ENCODE peak calls at places on chromosome 10, in four cellular contexts. U is left lung, Z is NCI-H1092, R is skeletal muscle cell. V is an unnamed sample.

GRCh38 chr10:132947843-132948242 is 5.5 kb upstream of the CFAP46 start:
- DNase-seq in U (no peak), Z (no peak), R (no peak), V (no peak)

GRCh38 chr10:3151889-3152565 is 20.6 kb downstream of the PITRM1 start:
- DNase-seq in U (peak), Z (no peak), R (no peak), V (no peak)

GRCh38 chr10:34031410-34031809 is 696.9 kb upstream of the NRP1 start:
- DNase-seq in U (no peak), Z (no peak), R (peak), V (no peak)

GRCh38 chr10:126921974-126922525 is 16.8 kb downstream of the DOCK1 start:
- DNase-seq in U (no peak), Z (no peak), R (peak), V (no peak)

GRCh38 chr10:60427148-60427547 is 37.5 kb upstream of the ANK3 start:
- DNase-seq in U (no peak), Z (no peak), R (no peak), V (no peak)

GRCh38 chr10:8213735-8214134 is 159.2 kb downstream of the GATA3 start:
- DNase-seq in U (no peak), Z (no peak), R (no peak), V (no peak)

GRCh38 chr10:124708922-124709520 is 35.2 kb downstream of the FAM53B start:
- DNase-seq in U (no peak), Z (no peak), R (no peak), V (no peak)

GRCh38 chr10:47034511-47035051 is 123.4 kb downstream of the PTPN20 start:
- DNase-seq in U (peak), Z (no peak), R (no peak), V (no peak)

GRCh38 chr10:18020523-18020922 is 68.8 kb downstream of the SLC39A12 start:
- DNase-seq in U (no peak), Z (no peak), R (no peak), V (no peak)

GRCh38 chr10:101725843-101726242 is 30.9 kb upstream of the FBXW4 start:
- DNase-seq in U (no peak), Z (no peak), R (no peak), V (no peak)

GRCh38 chr10:61835909-61836232 is 65.6 kb upstream of the ARID5B start:
- DNase-seq in U (no peak), Z (no peak), R (no peak), V (no peak)

GRCh38 chr10:133309111-133309719 is 501 bp downstream of the ZNF511 start:
- DNase-seq in U (peak), Z (peak), R (peak), V (peak)

GRCh38 chr10:113273151-113273876 is 279.5 kb upstream of the HABP2 start:
- DNase-seq in U (peak), Z (no peak), R (no peak), V (no peak)

GRCh38 chr10:130174343-130174742 is 38.2 kb downstream of the GLRX3 start:
- DNase-seq in U (no peak), Z (no peak), R (no peak), V (no peak)

GRCh38 chr10:117548191-117548668 is 5.7 kb downstream of the EMX2 start:
- DNase-seq in U (no peak), Z (no peak), R (no peak), V (no peak)

GRCh38 chr10:101132636-101133473 is 1.8 kb downstream of the TLX1 start:
- DNase-seq in U (no peak), Z (no peak), R (no peak), V (no peak)

GRCh38 chr10:99973190-99973589 is 36.6 kb downstream of the DNMBP start:
- DNase-seq in U (no peak), Z (no peak), R (no peak), V (no peak)

GRCh38 chr10:4426866-4427265 is 399.1 kb upstream of the AKR1E2 start:
- DNase-seq in U (no peak), Z (no peak), R (no peak), V (no peak)

GRCh38 chr10:97821308-97822038 is 28.2 kb upstream of the GOLGA7B start:
- DNase-seq in U (no peak), Z (peak), R (no peak), V (no peak)

GRCh38 chr10:3848005-3848767 is 63.2 kb upstream of the KLF6 start:
- DNase-seq in U (no peak), Z (no peak), R (no peak), V (no peak)

GRCh38 chr10:78749200-78749599 is 319.6 kb upstream of the ZMIZ1 start:
- DNase-seq in U (no peak), Z (no peak), R (no peak), V (no peak)

GRCh38 chr10:92662852-92663251 is 26.9 kb upstream of the HHEX start:
- DNase-seq in U (no peak), Z (no peak), R (no peak), V (no peak)

GRCh38 chr10:47025540-47026300 is 114.5 kb downstream of the PTPN20 start:
- DNase-seq in U (peak), Z (no peak), R (no peak), V (no peak)

GRCh38 chr10:110429301-110429700 is 68.4 kb upstream of the DUSP5 start:
- DNase-seq in U (no peak), Z (no peak), R (no peak), V (no peak)

V was measured in HTR-8/SVneo.